ENCODE peak calls at places on chromosome 2, in eight cellular contexts. B is HCT116, Y is hepatocyte, H is GM23338, Q is GM23248, C is PC-3, V is SK-N-SH, J is OCI-LY7. M is an unnamed sample.

GRCh38 chr2:223108376-223109100 is 56.5 kb downstream of the KCNE4 start:
- DNase-seq in B (no peak), Y (peak), H (no peak), J (no peak), Q (peak), C (no peak), V (no peak), M (no peak)

GRCh38 chr2:102143450-102143985 is 972 bp downstream of the IL1R1 start:
- DNase-seq in Y (peak), C (no peak), Q (peak), V (no peak), B (no peak), H (no peak), J (no peak), M (no peak)

GRCh38 chr2:98148968-98149697 is 62.2 kb downstream of the VWA3B start:
- DNase-seq in J (peak), B (peak), H (peak), V (no peak), Y (no peak), Q (peak), C (peak), M (no peak)

GRCh38 chr2:169694894-169695260 is 608 bp downstream of the PHOSPHO2 start:
- DNase-seq in C (peak), Y (no peak), Q (peak), J (no peak), H (no peak), B (no peak), V (no peak), M (no peak)

GRCh38 chr2:213067888-213068287 is 83.5 kb downstream of the IKZF2 start:
- DNase-seq in C (peak), V (no peak), Q (peak), J (no peak), B (no peak), H (no peak), Y (no peak), M (no peak)

GRCh38 chr2:95301186-95301585 is 4.0 kb downstream of the KCNIP3 start:
- DNase-seq in C (no peak), Y (no peak), H (no peak), V (no peak), J (no peak), B (no peak), Q (peak), M (no peak)

GRCh38 chr2:173906626-173907025 is 58.5 kb downstream of the SP3 start:
- DNase-seq in H (no peak), V (no peak), B (no peak), J (no peak), C (no peak), Q (no peak), Y (no peak), M (no peak)

GRCh38 chr2:183126635-183127034 is 2.4 kb downstream of the NUP35 start:
- DNase-seq in C (peak), Q (peak), Y (no peak), V (no peak), H (no peak), J (no peak), B (no peak), M (no peak)

GRCh38 chr2:106095478-106096392 is 98.4 kb downstream of the UXS1 start:
- DNase-seq in J (no peak), V (no peak), Y (no peak), Q (no peak), C (no peak), B (no peak), H (no peak), M (no peak)

GRCh38 chr2:106096446-106097369 is 97.4 kb downstream of the UXS1 start:
- DNase-seq in Y (no peak), J (no peak), C (no peak), H (no peak), Q (no peak), B (no peak), V (no peak), M (no peak)

GRCh38 chr2:106094101-106094860 is 99.8 kb downstream of the UXS1 start:
- DNase-seq in Q (no peak), J (no peak), V (no peak), C (no peak), Y (no peak), H (no peak), B (no peak), M (no peak)

GRCh38 chr2:106089611-106090010 is 104.5 kb downstream of the UXS1 start:
- DNase-seq in H (no peak), Y (no peak), Q (no peak), B (no peak), V (no peak), C (no peak), J (no peak), M (no peak)

DNA sequence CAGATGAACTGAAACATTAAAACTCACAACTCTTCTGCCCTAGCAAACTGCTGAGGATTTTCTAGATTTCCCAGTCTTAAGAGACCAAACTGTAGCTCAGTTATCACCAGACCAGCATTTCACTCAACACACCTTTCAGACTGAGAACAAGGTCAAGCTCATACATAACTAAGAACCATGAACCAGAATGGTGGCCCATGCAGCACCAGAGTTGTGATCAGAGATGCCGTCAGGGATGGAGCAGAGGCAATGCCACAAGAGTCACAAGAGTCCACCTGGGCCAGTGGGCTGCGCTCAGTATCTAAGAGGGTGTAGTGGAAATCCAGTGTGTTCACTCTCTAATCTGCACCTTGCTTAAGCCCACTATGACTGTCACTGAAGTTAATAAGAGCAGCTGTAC is 102.9 kb downstream of the UXS1 start:
- DNase-seq in C (no peak), Y (no peak), H (no peak), Q (no peak), J (no peak), B (no peak), V (no peak), M (no peak)
- TF ChIP-seq EZH2phosphoT487 in C (no peak), Y (no peak), H (no peak), Q (no peak), J (no peak), B (no peak), V (no peak), M (no peak)

DNA sequence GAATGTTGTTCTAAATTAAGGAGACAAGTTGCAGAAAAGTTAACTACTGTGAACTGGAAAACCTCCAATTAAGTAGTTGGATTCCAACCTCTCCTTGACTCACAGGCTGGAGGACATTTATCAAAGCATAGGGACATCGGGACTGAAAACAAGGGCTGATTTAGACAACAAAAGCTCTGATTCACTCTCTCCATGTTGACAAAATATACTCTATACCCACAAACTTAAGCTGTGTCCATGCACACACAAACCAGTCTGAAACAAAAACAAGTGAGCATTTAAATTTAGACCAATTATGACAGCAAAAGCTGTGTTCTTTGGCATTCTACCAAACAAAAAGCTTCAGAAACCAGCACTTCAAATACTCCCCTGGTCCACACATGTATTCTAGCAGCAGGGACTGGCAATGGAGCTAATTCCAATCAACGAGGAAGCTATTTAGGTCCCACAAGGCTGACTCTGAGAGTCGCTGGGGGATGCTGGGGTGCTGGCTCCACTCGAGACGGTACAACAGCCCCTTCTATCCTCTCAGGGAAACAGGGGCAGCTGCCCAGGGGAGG is 71.4 kb downstream of the NXPH2 start:
- DNase-seq in J (no peak), V (no peak), Q (peak), H (peak), C (no peak), Y (no peak), B (no peak), M (no peak)
- TF ChIP-seq EZH2phosphoT487 in J (no peak), V (no peak), Q (no peak), H (no peak), C (no peak), Y (no peak), B (no peak), M (no peak)

DNA sequence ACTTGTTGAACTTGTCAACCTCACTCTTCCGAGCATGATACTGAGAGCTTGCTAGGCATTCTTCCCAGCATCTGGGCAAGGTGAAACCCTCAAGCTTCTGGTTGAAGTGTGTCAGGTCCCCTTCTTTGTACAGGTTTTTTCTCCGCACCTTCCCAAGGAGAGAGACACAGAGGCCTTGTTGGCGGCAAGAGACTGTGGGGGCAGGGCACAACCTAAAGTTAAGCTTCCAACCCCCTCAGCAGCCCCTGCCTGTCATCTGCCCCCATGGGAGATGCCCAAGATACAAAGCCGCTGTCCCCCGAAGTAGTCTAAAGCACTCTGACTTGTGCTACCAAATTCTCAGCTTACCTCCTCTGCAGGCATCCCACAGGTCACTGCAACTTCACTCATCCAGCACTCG is 64.9 kb downstream of the XDH start:
- DNase-seq in B (no peak), C (no peak), V (no peak), H (no peak), Q (no peak), J (no peak), Y (no peak), M (no peak)
- TF ChIP-seq EZH2phosphoT487 in B (no peak), C (no peak), V (no peak), H (no peak), Q (no peak), J (no peak), Y (no peak), M (no peak)

DNA sequence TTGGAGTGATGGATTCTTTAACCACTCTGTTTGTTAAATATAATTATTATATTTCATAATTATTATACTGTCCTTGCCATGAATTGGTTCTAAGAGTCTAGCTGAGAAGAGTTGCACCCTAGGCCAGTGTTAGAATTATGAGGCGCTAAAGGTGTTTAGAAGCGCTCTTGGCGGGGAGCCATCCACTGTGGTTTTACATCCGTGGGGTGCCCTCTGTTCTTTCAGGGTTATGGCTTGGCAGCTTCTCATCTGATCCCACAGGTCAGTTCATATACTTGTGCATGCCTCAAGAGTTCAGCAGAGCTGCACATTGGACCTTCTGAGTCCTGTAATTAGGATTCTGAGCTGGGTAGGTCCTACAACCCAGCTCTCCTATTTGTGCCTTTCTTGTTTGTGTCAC is 9.1 kb downstream of the ASAP2 start:
- DNase-seq in B (no peak), Y (no peak), J (no peak), H (no peak), V (no peak), C (no peak), Q (no peak), M (no peak)
- TF ChIP-seq EZH2phosphoT487 in B (no peak), Y (no peak), J (no peak), H (no peak), V (no peak), C (no peak), Q (no peak), M (no peak)

GRCh38 chr2:96532641-96533291 is 3.8 kb upstream of the ARID5A start:
- DNase-seq in Y (no peak), H (no peak), V (no peak), B (no peak), J (no peak), C (no peak), Q (no peak), M (no peak)
- TF ChIP-seq EZH2phosphoT487 in Y (no peak), H (no peak), V (no peak), B (no peak), J (no peak), C (no peak), Q (no peak), M (no peak)

DNA sequence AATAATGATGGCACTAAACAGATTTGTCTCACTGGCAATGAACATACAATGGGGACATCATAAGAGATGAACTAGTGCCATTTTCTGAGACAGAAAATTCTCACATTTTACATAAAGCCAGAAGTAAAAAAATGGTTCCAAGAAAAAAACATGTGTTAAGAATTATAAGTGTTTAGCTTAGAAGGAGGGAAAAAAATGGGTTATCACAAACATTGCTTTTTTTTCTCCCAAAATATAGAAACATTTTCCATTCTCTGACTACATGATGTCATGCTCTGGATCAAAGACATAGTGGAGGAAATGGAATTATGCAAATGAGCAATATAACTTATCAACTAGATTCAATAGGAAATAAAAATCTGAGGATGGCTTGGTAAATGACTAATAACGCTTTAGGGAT is 49.8 kb downstream of the SPATS2L start:
- DNase-seq in Y (no peak), C (no peak), V (no peak), Q (peak), B (no peak), H (no peak), J (no peak), M (no peak)
- TF ChIP-seq EZH2phosphoT487 in Y (no peak), C (no peak), V (no peak), Q (no peak), B (no peak), H (no peak), J (no peak), M (no peak)

GRCh38 chr2:218517434-218518206 is 50.5 kb downstream of the USP37 start:
- DNase-seq in Q (peak), B (no peak), J (no peak), Y (no peak), H (no peak), V (no peak), C (no peak), M (no peak)

GRCh38 chr2:218518876-218519275 is 49.3 kb downstream of the USP37 start:
- DNase-seq in Y (no peak), J (no peak), H (no peak), Q (peak), C (no peak), V (no peak), B (no peak), M (no peak)

GRCh38 chr2:218513676-218514075 is 54.5 kb downstream of the USP37 start:
- DNase-seq in V (no peak), J (no peak), C (no peak), Q (no peak), H (no peak), Y (no peak), B (no peak), M (no peak)

GRCh38 chr2:218516614-218517013 is 51.5 kb downstream of the USP37 start:
- DNase-seq in Q (peak), H (peak), Y (no peak), B (peak), J (peak), C (peak), V (peak), M (peak)
- TF ChIP-seq EZH2phosphoT487 in Q (no peak), H (no peak), Y (no peak), B (no peak), J (no peak), C (no peak), V (no peak), M (no peak)

DNA sequence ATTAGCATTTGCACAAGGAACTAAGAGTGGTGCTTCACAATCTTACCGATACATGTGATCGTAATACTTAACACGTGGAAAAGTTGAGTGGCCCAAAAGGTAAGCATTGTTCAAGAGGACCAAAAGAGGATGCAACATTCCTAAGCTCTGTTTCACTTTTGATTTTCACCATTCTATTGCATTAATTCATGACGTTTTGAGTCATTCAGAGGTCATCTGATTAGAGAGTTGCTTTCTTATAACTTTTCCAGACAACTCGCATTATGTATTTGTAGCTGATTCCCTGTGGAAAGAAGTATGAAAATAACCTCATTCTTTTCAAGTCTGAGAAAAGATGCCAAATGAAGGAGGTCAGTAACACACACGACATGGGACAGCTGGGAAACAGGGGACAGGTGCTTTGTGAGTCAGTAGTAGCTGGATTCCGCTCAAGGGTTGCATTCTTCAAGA is 344.4 kb downstream of the RND3 start:
- DNase-seq in J (no peak), Q (peak), Y (no peak), H (no peak), C (peak), V (no peak), B (no peak), M (no peak)
- TF ChIP-seq EZH2phosphoT487 in J (no peak), Q (no peak), Y (no peak), H (no peak), C (no peak), V (no peak), B (no peak), M (no peak)

GRCh38 chr2:163554864-163555263 is 180.9 kb downstream of the FIGN start:
- DNase-seq in V (no peak), Y (no peak), Q (peak), C (no peak), H (no peak), B (no peak), J (no peak), M (no peak)

GRCh38 chr2:163552758-163553157 is 183.1 kb downstream of the FIGN start:
- DNase-seq in J (no peak), Q (no peak), Y (no peak), B (no peak), H (no peak), V (no peak), C (no peak), M (no peak)

GRCh38 chr2:163548970-163549369 is 186.8 kb downstream of the FIGN start:
- DNase-seq in J (no peak), H (no peak), B (no peak), V (no peak), C (no peak), Y (no peak), Q (no peak), M (no peak)

GRCh38 chr2:163553601-163554000 is 182.2 kb downstream of the FIGN start:
- DNase-seq in Y (no peak), B (no peak), Q (no peak), C (no peak), V (peak), H (no peak), J (no peak), M (no peak)

GRCh38 chr2:163551974-163552373 is 183.8 kb downstream of the FIGN start:
- DNase-seq in B (no peak), Y (no peak), C (peak), J (no peak), V (no peak), Q (peak), H (no peak), M (no peak)
- TF ChIP-seq EZH2phosphoT487 in B (no peak), Y (no peak), C (no peak), J (no peak), V (no peak), Q (no peak), H (no peak), M (no peak)